ENCODE peak calls at places on chromosomes 6 and 20, in four cellular contexts. X is NCI-H1436, Y is PC-3, D is GM23248. I is an unnamed sample.

GRCh38 chr20:10541668-10542411 is 106.7 kb downstream of the SLX4IP start:
- DNase-seq in Y (peak; percentile 41), X (no peak), D (no peak), I (no peak)

GRCh38 chr6:27312146-27312949 is at the start of gene POM121L2:
- DNase-seq in X (no peak), D (peak; percentile 62), Y (peak; percentile 92), I (peak; percentile 65)

GRCh38 chr6:67506352-67506751 is 1128.7 kb upstream of the ADGRB3 start:
- DNase-seq in X (no peak), Y (no peak), D (no peak), I (no peak)

GRCh38 chr6:8743146-8743745 is 307.9 kb upstream of the SLC35B3 start:
- DNase-seq in D (no peak), Y (no peak), X (no peak), I (no peak)

GRCh38 chr6:55578537-55579363 is at the start of gene HMGCLL1:
- DNase-seq in D (no peak), X (no peak), Y (peak; percentile 17), I (peak; percentile 42)

GRCh38 chr6:2229742-2230141 is 15.7 kb downstream of the GMDS start:
- DNase-seq in D (no peak), X (no peak), Y (no peak), I (no peak)

GRCh38 chr6:153442096-153442495 is 311.0 kb upstream of the RGS17 start:
- DNase-seq in X (no peak), D (no peak), Y (no peak), I (no peak)

GRCh38 chr20:25077610-25078169 is 4.3 kb downstream of the VSX1 start:
- DNase-seq in X (no peak), D (peak; percentile 59), Y (no peak), I (no peak)

I was measured in mucosa of descending colon.